ENCODE peak calls at places on chromosomes 13 and 19, in six cellular contexts. One of them, this sample, is unnamed.

GRCh38 chr19:28168557-28168956 is 1044.4 kb downstream of the UQCRFS1 start:
- DNase-seq in endothelial cell of umbilical vein: no peak
- DNase-seq in H1: peak
- DNase-seq in HCT116: no peak
- DNase-seq in SK-N-SH: no peak
- DNase-seq in K562: no peak
- DNase-seq in this sample: peak

GRCh38 chr19:51020988-51021651 is 1.6 kb upstream of the KLK10 start:
- DNase-seq in endothelial cell of umbilical vein: peak
- DNase-seq in H1: no peak
- DNase-seq in HCT116: no peak
- DNase-seq in SK-N-SH: peak
- DNase-seq in K562: peak
- DNase-seq in this sample: no peak

GRCh38 chr19:3593156-3593555 is 7.9 kb downstream of the GIPC3 start:
- DNase-seq in endothelial cell of umbilical vein: no peak
- DNase-seq in H1: no peak
- DNase-seq in HCT116: no peak
- DNase-seq in SK-N-SH: no peak
- DNase-seq in K562: no peak
- DNase-seq in this sample: no peak

GRCh38 chr19:33404916-33405315 is 31.4 kb downstream of the CEBPG start:
- DNase-seq in endothelial cell of umbilical vein: no peak
- DNase-seq in H1: no peak
- DNase-seq in HCT116: no peak
- DNase-seq in SK-N-SH: no peak
- DNase-seq in K562: no peak
- DNase-seq in this sample: no peak

GRCh38 chr13:62320129-62320724 is 904.6 kb upstream of the PCDH20 start:
- DNase-seq in endothelial cell of umbilical vein: peak
- DNase-seq in H1: no peak
- DNase-seq in HCT116: peak
- DNase-seq in SK-N-SH: peak
- DNase-seq in K562: no peak
- DNase-seq in this sample: peak

GRCh38 chr13:99375806-99376080 is 68.5 kb upstream of the GPR183 start:
- DNase-seq in endothelial cell of umbilical vein: no peak
- DNase-seq in H1: no peak
- DNase-seq in HCT116: no peak
- DNase-seq in SK-N-SH: no peak
- DNase-seq in K562: no peak
- DNase-seq in this sample: no peak

GRCh38 chr13:44340508-44340907 is 33.1 kb upstream of the SERP2 start:
- DNase-seq in endothelial cell of umbilical vein: no peak
- DNase-seq in H1: no peak
- DNase-seq in HCT116: no peak
- DNase-seq in SK-N-SH: no peak
- DNase-seq in K562: no peak
- DNase-seq in this sample: no peak

GRCh38 chr13:93233997-93234416 is 7.4 kb downstream of the GPC6 start:
- DNase-seq in endothelial cell of umbilical vein: no peak
- DNase-seq in H1: peak
- DNase-seq in HCT116: no peak
- DNase-seq in SK-N-SH: no peak
- DNase-seq in K562: peak
- DNase-seq in this sample: no peak

GRCh38 chr19:10508707-10509106 is 5.6 kb upstream of the KEAP1 start:
- DNase-seq in endothelial cell of umbilical vein: no peak
- DNase-seq in H1: no peak
- DNase-seq in HCT116: no peak
- DNase-seq in SK-N-SH: no peak
- DNase-seq in K562: no peak
- DNase-seq in this sample: no peak

GRCh38 chr13:99398071-99398470 is 90.9 kb upstream of the GPR183 start:
- DNase-seq in endothelial cell of umbilical vein: no peak
- DNase-seq in H1: no peak
- DNase-seq in HCT116: no peak
- DNase-seq in SK-N-SH: no peak
- DNase-seq in K562: no peak
- DNase-seq in this sample: no peak

GRCh38 chr19:30253581-30253996 is 118.6 kb upstream of the ZNF536 start:
- DNase-seq in endothelial cell of umbilical vein: no peak
- DNase-seq in H1: no peak
- DNase-seq in HCT116: no peak
- DNase-seq in SK-N-SH: peak
- DNase-seq in K562: no peak
- DNase-seq in this sample: no peak

GRCh38 chr13:32305646-32306045 is 9.5 kb downstream of the ZAR1L start:
- DNase-seq in endothelial cell of umbilical vein: no peak
- DNase-seq in H1: no peak
- DNase-seq in HCT116: no peak
- DNase-seq in SK-N-SH: no peak
- DNase-seq in K562: no peak
- DNase-seq in this sample: no peak
- H3K9ac ChIP-seq in endothelial cell of umbilical vein: no peak
- H3K9ac ChIP-seq in H1: no peak
- H3K9ac ChIP-seq in HCT116: no peak
- H3K9ac ChIP-seq in SK-N-SH: no peak
- H3K9ac ChIP-seq in K562: no peak
- H3K9ac ChIP-seq in this sample: no peak

GRCh38 chr13:27821566-27821965 is 29.3 kb downstream of the GSX1 start:
- DNase-seq in endothelial cell of umbilical vein: no peak
- DNase-seq in H1: no peak
- DNase-seq in HCT116: no peak
- DNase-seq in SK-N-SH: no peak
- DNase-seq in K562: no peak
- DNase-seq in this sample: no peak
- H3K27ac ChIP-seq in endothelial cell of umbilical vein: no peak
- H3K27ac ChIP-seq in H1: no peak
- H3K27ac ChIP-seq in HCT116: no peak
- H3K27ac ChIP-seq in SK-N-SH: no peak
- H3K27ac ChIP-seq in K562: no peak
- H3K27ac ChIP-seq in this sample: no peak

GRCh38 chr13:32736648-32737047 is 150.4 kb downstream of the PDS5B start:
- DNase-seq in endothelial cell of umbilical vein: peak
- DNase-seq in H1: no peak
- DNase-seq in HCT116: no peak
- DNase-seq in SK-N-SH: no peak
- DNase-seq in K562: no peak
- DNase-seq in this sample: no peak
- TF ChIP-seq POLR2AphosphoS5 in endothelial cell of umbilical vein: no peak
- TF ChIP-seq POLR2AphosphoS5 in H1: no peak
- TF ChIP-seq POLR2AphosphoS5 in HCT116: no peak
- TF ChIP-seq POLR2AphosphoS5 in SK-N-SH: no peak
- TF ChIP-seq POLR2AphosphoS5 in K562: no peak
- TF ChIP-seq POLR2AphosphoS5 in this sample: no peak

DNA sequence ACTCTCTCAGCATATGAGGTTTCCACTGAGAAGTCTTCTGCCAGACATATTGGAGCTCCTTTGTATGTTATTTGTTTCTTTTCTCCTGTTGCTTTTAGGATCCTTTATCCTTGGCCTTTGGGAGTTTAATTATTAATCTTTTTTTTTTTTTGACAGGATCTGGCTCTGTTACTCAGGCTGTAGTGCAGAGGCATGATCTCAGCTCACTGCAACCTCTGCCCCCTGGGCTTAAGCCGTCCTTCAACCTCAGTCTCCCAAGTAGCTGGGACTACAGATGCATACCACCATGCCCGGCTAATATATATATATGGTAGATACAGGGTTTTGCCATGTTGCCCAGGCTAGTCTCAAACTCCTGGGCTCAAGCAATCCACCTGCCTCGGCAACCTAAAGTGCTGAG is 6.6 kb upstream of the CYP4F3 start:
- DNase-seq in endothelial cell of umbilical vein: no peak
- DNase-seq in H1: no peak
- DNase-seq in HCT116: no peak
- DNase-seq in SK-N-SH: no peak
- DNase-seq in K562: no peak
- DNase-seq in this sample: no peak
- H3K9ac ChIP-seq in endothelial cell of umbilical vein: no peak
- H3K9ac ChIP-seq in H1: no peak
- H3K9ac ChIP-seq in HCT116: no peak
- H3K9ac ChIP-seq in SK-N-SH: no peak
- H3K9ac ChIP-seq in K562: no peak
- H3K9ac ChIP-seq in this sample: no peak

DNA sequence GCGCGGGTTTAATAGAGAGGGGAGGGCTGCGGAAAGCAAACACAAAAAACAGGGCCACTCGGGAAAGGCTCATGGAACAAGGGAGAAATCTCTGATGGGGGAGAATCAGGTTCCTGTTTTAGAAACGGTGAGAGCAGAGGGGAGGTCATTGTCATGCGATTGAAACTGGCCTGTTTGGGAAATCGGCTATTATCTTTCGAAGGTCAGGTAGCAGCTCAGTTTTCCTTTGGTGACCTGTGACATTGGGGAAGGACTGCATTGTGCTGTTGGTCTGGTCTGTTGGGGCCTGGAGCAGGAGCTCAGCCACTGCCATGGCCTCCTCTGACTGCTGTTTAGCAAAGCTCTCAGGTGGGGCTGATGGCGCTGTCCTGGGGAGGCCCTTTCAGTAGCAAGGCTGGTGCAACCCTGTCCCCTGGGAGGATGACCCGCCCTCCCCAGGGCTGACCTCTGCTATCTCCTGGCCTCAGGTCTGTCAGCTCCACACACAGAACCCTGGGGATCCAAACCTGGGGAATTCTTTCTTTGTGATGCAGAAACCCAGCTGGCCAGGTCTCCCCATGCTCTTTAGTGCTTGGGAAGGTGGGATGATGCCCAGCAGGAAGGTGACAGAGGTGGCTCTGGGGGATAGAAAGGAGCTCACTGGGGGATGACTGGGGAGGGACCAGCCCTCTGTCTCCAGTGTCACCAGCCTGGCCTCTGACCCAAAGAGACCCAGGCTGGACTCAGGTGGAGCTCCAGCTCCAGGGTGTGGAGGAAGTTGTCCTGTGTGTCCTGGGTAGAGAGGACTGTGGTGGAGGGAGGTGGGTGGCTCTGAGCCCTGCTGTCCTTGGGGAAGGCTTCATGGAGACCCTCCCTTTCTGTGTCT is 21.2 kb upstream of the CD177 start:
- DNase-seq in endothelial cell of umbilical vein: no peak
- DNase-seq in H1: no peak
- DNase-seq in HCT116: no peak
- DNase-seq in SK-N-SH: no peak
- DNase-seq in K562: no peak
- DNase-seq in this sample: no peak
- H3K27ac ChIP-seq in endothelial cell of umbilical vein: no peak
- H3K27ac ChIP-seq in H1: peak
- H3K27ac ChIP-seq in HCT116: peak
- H3K27ac ChIP-seq in SK-N-SH: no peak
- H3K27ac ChIP-seq in K562: no peak
- H3K27ac ChIP-seq in this sample: no peak

DNA sequence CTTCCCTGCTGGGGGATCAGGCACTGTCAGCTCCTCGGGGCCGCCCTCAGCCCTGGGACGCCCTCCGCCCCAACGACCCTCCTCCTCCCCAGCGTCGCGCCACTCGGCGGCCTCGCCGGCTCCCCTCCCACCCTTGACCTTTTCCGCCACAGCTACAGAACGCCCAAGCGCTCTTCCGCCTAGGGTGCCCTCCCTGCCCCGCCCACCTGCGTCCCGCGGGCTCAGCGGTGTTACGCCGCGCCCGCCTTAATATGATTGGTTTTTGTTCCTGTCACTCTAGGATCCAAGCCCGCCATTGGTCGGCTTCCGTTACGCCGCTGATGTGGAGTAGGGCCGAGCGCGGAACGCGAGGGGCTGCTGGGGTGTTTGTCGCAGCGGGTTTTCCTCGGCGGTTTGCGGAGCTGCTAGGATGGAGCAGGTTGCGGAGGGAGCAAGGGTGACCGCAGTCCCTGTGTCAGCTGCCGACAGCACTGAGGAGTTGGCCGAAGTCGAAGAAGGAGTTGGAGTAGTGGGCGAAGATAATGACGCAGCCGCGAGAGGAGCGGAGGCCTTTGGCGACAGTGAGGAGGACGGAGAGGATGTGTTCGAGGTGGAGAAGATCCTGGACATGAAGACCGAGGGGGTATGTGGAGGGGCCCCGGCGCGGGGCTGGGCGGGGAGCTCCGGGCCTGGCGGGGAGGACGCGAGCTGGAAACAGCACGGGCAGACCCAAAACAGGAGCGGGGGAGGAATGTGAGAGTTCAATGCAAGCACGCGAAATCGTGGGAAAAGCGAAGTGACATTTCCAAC is at the start of gene MPHOSPH8:
- DNase-seq in endothelial cell of umbilical vein: peak
- DNase-seq in H1: peak
- DNase-seq in HCT116: peak
- DNase-seq in SK-N-SH: peak
- DNase-seq in K562: peak
- DNase-seq in this sample: peak
- TF ChIP-seq POLR2AphosphoS5 in endothelial cell of umbilical vein: peak
- TF ChIP-seq POLR2AphosphoS5 in H1: no peak
- TF ChIP-seq POLR2AphosphoS5 in HCT116: no peak
- TF ChIP-seq POLR2AphosphoS5 in SK-N-SH: peak
- TF ChIP-seq POLR2AphosphoS5 in K562: no peak
- TF ChIP-seq POLR2AphosphoS5 in this sample: peak

GRCh38 chr13:47474845-47475244 is 526.2 kb downstream of the SUCLA2 start:
- DNase-seq in endothelial cell of umbilical vein: no peak
- DNase-seq in H1: no peak
- DNase-seq in HCT116: no peak
- DNase-seq in SK-N-SH: no peak
- DNase-seq in K562: no peak
- DNase-seq in this sample: no peak

GRCh38 chr13:47474326-47474725 is 526.7 kb downstream of the SUCLA2 start:
- DNase-seq in endothelial cell of umbilical vein: no peak
- DNase-seq in H1: no peak
- DNase-seq in HCT116: no peak
- DNase-seq in SK-N-SH: no peak
- DNase-seq in K562: no peak
- DNase-seq in this sample: no peak

GRCh38 chr13:47472516-47472915 is 528.6 kb downstream of the SUCLA2 start:
- DNase-seq in endothelial cell of umbilical vein: no peak
- DNase-seq in H1: no peak
- DNase-seq in HCT116: no peak
- DNase-seq in SK-N-SH: no peak
- DNase-seq in K562: no peak
- DNase-seq in this sample: no peak
- H3K9ac ChIP-seq in endothelial cell of umbilical vein: no peak
- H3K9ac ChIP-seq in H1: no peak
- H3K9ac ChIP-seq in HCT116: no peak
- H3K9ac ChIP-seq in SK-N-SH: no peak
- H3K9ac ChIP-seq in K562: no peak
- H3K9ac ChIP-seq in this sample: no peak

DNA sequence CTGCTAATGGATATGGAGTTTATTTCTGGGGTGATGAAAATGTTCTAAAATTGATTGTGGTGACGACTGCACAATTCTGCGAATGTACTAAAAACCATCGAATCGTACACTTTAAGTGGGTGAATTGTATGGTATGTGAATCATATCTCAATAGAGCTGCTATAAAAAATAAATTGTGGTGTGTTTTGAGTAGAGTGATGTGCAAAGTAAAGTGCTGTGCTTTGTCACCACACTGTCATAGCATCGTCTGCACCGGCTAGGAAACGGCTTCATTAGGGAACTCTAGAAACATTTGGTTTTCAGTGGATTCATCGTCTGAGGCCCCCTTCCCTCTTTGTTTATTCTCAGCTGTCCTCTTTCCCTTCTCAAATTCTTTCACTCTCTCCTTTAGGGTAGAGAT is 239.7 kb downstream of the DCLK1 start:
- DNase-seq in endothelial cell of umbilical vein: no peak
- DNase-seq in H1: no peak
- DNase-seq in HCT116: no peak
- DNase-seq in SK-N-SH: no peak
- DNase-seq in K562: no peak
- DNase-seq in this sample: no peak
- H3K27ac ChIP-seq in endothelial cell of umbilical vein: no peak
- H3K27ac ChIP-seq in H1: no peak
- H3K27ac ChIP-seq in HCT116: no peak
- H3K27ac ChIP-seq in SK-N-SH: peak
- H3K27ac ChIP-seq in K562: no peak
- H3K27ac ChIP-seq in this sample: no peak

This sample was measured in SK-N-MC.